ENCODE peak calls at places on chromosomes 16 and 17, in ten cellular contexts. Y is IMR-90, X is psoas muscle, G is cardiac muscle cell, F is WERI-Rb-1, L is lower lobe of right lung, M is SK-N-SH, D is left ventricle myocardium inferior, C is heart left ventricle, H is mammary epithelial cell. U is an unnamed sample. For H3K9me3, the result is how much of the 10 kb centered on the place peaks cover.

GRCh38 chr17:80824549-80825470 is 166.8 kb upstream of the CHMP6 start:
- DNase-seq in Y (no peak), X (no peak), G (no peak), F (no peak), L (peak), M (no peak), D (no peak), C (peak), H (no peak), U (no peak)

GRCh38 chr17:40963838-40964237 is 2.9 kb downstream of the KRT39 start:
- DNase-seq in Y (no peak), X (no peak), G (peak), F (no peak), L (no peak), M (peak), D (no peak), C (no peak), H (peak), U (no peak)

GRCh38 chr16:1288813-1289479 is 20.5 kb upstream of the UBE2I start:
- DNase-seq in Y (no peak), X (no peak), G (no peak), F (peak), L (no peak), M (no peak), D (no peak), C (no peak), H (no peak), U (no peak)

GRCh38 chr16:73616186-73616585 is 568.3 kb upstream of the ZFHX3 start:
- DNase-seq in Y (no peak), X (no peak), G (no peak), F (no peak), L (no peak), M (no peak), D (no peak), C (no peak), H (no peak), U (no peak)

GRCh38 chr17:69715656-69716055 is 301.2 kb downstream of the MAP2K6 start:
- DNase-seq in Y (no peak), X (no peak), G (no peak), F (no peak), L (no peak), M (no peak), D (no peak), C (no peak), H (no peak), U (no peak)

GRCh38 chr16:4415538-4416199 is 727 bp downstream of the CORO7 start:
- DNase-seq in Y (no peak), X (peak), G (no peak), F (peak), L (peak), M (peak), D (peak), C (peak), H (no peak), U (peak)

GRCh38 chr17:1773755-1774181 is 11.9 kb downstream of the SERPINF1 start:
- DNase-seq in Y (no peak), X (no peak), G (peak), F (no peak), L (no peak), M (no peak), D (no peak), C (no peak), H (no peak), U (no peak)

GRCh38 chr17:42076797-42077559 is 21.3 kb downstream of the ZNF385C start:
- DNase-seq in Y (no peak), X (no peak), G (no peak), F (no peak), L (no peak), M (no peak), D (no peak), C (no peak), H (no peak), U (no peak)

GRCh38 chr16:66810391-66810790 is 9.0 kb upstream of the TERB1 start:
- DNase-seq in Y (no peak), X (no peak), G (no peak), F (no peak), L (no peak), M (no peak), D (no peak), C (no peak), H (peak), U (no peak)

GRCh38 chr16:31202402-31203385 is at the start of gene PYCARD:
- DNase-seq in Y (peak), X (peak), G (peak), F (no peak), L (peak), M (peak), D (peak), C (peak), H (peak), U (no peak)

GRCh38 chr17:75087558-75088453 is at the start of gene SLC16A5:
- DNase-seq in Y (peak), X (peak), G (peak), F (no peak), L (peak), M (no peak), D (peak), C (peak), H (peak), U (peak)

GRCh38 chr17:67156269-67157199 is 88.5 kb downstream of the HELZ start:
- DNase-seq in Y (peak), X (no peak), G (peak), F (no peak), L (no peak), M (no peak), D (no peak), C (peak), H (peak), U (no peak)

GRCh38 chr16:85103096-85104079 is 8.9 kb downstream of the CIBAR2 start:
- DNase-seq in Y (no peak), X (no peak), G (no peak), F (no peak), L (no peak), M (no peak), D (no peak), C (no peak), H (no peak), U (no peak)

GRCh38 chr17:1073241-1073962 is 76.5 kb downstream of the TIMM22 start:
- DNase-seq in Y (no peak), X (peak), G (no peak), F (peak), L (peak), M (no peak), D (no peak), C (peak), H (no peak), U (no peak)

GRCh38 chr17:8126306-8127066 is 2.6 kb upstream of the HES7 start:
- DNase-seq in Y (peak), X (no peak), G (no peak), F (peak), L (no peak), M (peak), D (no peak), C (no peak), H (peak), U (no peak)
- H3K9me3 ChIP-seq in Y (under half), X (under half), G (under half), F (under half), L (under half), M (under half), D (under half), C (under half), H (under half), U (under half)

GRCh38 chr17:7307686-7308624 is 527 bp downstream of the EIF5A start:
- DNase-seq in Y (peak), X (peak), G (peak), F (peak), L (peak), M (peak), D (peak), C (peak), H (peak), U (peak)
- TF ChIP-seq CTCF in Y (no peak), X (no peak), G (peak), F (no peak), L (no peak), M (no peak), D (peak), C (no peak), H (no peak), U (no peak)

GRCh38 chr16:35196313-35196712 is 1736.9 kb downstream of the TP53TG3F start:
- DNase-seq in Y (no peak), X (no peak), G (no peak), F (no peak), L (no peak), M (no peak), D (no peak), C (no peak), H (no peak), U (no peak)
- H3K9me3 ChIP-seq in Y (under half), X (under half), G (under half), F (under half), L (under half), M (under half), D (under half), C (under half), H (under half), U (under half)

GRCh38 chr17:31381165-31381668 is 10.3 kb upstream of the RAB11FIP4 start:
- DNase-seq in Y (no peak), X (no peak), G (no peak), F (no peak), L (no peak), M (no peak), D (no peak), C (no peak), H (no peak), U (no peak)

GRCh38 chr17:31379796-31380195 is 11.7 kb upstream of the RAB11FIP4 start:
- DNase-seq in Y (no peak), X (no peak), G (no peak), F (no peak), L (no peak), M (no peak), D (no peak), C (no peak), H (no peak), U (no peak)

GRCh38 chr17:31374083-31374447 is 17.4 kb upstream of the RAB11FIP4 start:
- DNase-seq in Y (no peak), X (no peak), G (no peak), F (no peak), L (no peak), M (no peak), D (no peak), C (no peak), H (no peak), U (no peak)

GRCh38 chr17:31374503-31374902 is 17.0 kb upstream of the RAB11FIP4 start:
- DNase-seq in Y (no peak), X (no peak), G (no peak), F (no peak), L (no peak), M (no peak), D (no peak), C (no peak), H (no peak), U (no peak)

GRCh38 chr17:31378638-31379037 is 12.8 kb upstream of the RAB11FIP4 start:
- DNase-seq in Y (no peak), X (no peak), G (no peak), F (no peak), L (no peak), M (no peak), D (no peak), C (no peak), H (no peak), U (no peak)
- TF ChIP-seq CTCF in Y (no peak), X (no peak), G (no peak), F (peak), L (no peak), M (peak), D (no peak), C (no peak), H (no peak), U (no peak)

DNA sequence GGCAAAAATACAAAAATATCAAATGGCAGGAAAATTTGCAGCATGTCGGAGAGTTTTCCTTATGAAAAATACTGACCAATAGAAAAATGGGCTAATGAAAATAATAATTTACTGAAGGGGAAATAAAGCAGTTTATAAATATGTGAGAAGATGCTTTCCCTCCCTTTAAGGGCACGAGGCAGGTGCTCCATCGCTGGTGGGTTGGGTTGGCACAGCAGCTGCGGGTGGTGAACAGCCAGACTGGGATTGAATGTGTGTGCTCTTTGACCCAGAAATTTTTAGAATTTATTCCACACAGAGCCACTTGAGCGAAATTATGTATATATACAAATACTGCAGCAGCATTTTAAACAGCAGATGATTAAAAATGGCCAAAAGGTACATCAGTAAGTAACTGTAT is 109.1 kb upstream of the ZNF750 start:
- DNase-seq in Y (no peak), X (no peak), G (no peak), F (no peak), L (peak), M (no peak), D (no peak), C (peak), H (no peak), U (no peak)
- H3K9me3 ChIP-seq in Y (half or more), X (under half), G (under half), F (half or more), L (under half), M (under half), D (half or more), C (under half), H (half or more), U (under half)

GRCh38 chr16:24995469-24995868 is 19.7 kb downstream of the ARHGAP17 start:
- DNase-seq in Y (no peak), X (no peak), G (no peak), F (no peak), L (no peak), M (no peak), D (no peak), C (no peak), H (no peak), U (no peak)
- TF ChIP-seq CTCF in Y (no peak), X (no peak), G (no peak), F (peak), L (no peak), M (peak), D (no peak), C (no peak), H (no peak), U (no peak)

U was measured in CD4-positive, alpha-beta T cell.